ENCODE peak calls at places on chromosome 13, in nine cellular contexts. H is choroid plexus epithelial cell, W is breast epithelium, A is AG10803, Z is body of pancreas, D is psoas muscle, T is GM12878, N is tibial nerve, Y is AG04449. B is an unnamed sample.
A peak's percentile ranks its signal among the peaks of the same experiment; 100 is the strongest.

GRCh38 chr13:75919660-75920199 is 283.6 kb downstream of the LMO7 start:
- DNase-seq in A (no peak), Z (no peak), T (no peak), H (no peak), Y (no peak), D (no peak), N (no peak), W (no peak), B (no peak)

GRCh38 chr13:109500146-109500773 is 286.1 kb downstream of the IRS2 start:
- DNase-seq in A (no peak), Y (no peak), D (no peak), N (no peak), T (no peak), Z (no peak), W (no peak), H (peak; percentile 59), B (no peak)

GRCh38 chr13:30341815-30342570 is 34.6 kb upstream of the KATNAL1 start:
- DNase-seq in Y (peak; percentile 72), A (peak; percentile 94), T (no peak), H (peak; percentile 93), W (peak; percentile 93), Z (peak; percentile 75), N (peak; percentile 70), D (peak; percentile 90), B (peak; percentile 60)

GRCh38 chr13:23352161-23352560 is 81.3 kb downstream of the SACS start:
- DNase-seq in H (no peak), W (no peak), Y (no peak), A (no peak), Z (no peak), D (no peak), T (no peak), N (no peak), B (no peak)

GRCh38 chr13:20359335-20359734 is 127.2 kb upstream of the GJB6 start:
- DNase-seq in N (no peak), H (peak; percentile 95), D (no peak), W (no peak), T (no peak), A (peak; percentile 95), Y (peak; percentile 96), Z (no peak), B (peak; percentile 75)

GRCh38 chr13:45303866-45304265 is 37.1 kb downstream of the TPT1 start:
- DNase-seq in A (no peak), Z (no peak), N (no peak), H (no peak), T (no peak), W (no peak), Y (no peak), D (no peak), B (no peak)

GRCh38 chr13:30181856-30182651 is 125.3 kb downstream of the KATNAL1 start:
- DNase-seq in A (no peak), T (no peak), N (no peak), W (no peak), Z (no peak), H (no peak), Y (no peak), D (no peak), B (no peak)

GRCh38 chr13:26052136-26052736 is 420 bp upstream of the SHISA2 start:
- DNase-seq in H (no peak), T (no peak), D (no peak), W (no peak), Z (no peak), A (no peak), Y (no peak), N (no peak), B (no peak)

GRCh38 chr13:101127741-101128353 is 288.5 kb downstream of the NALCN start:
- DNase-seq in Z (peak; percentile 20), N (no peak), A (peak; percentile 41), D (no peak), H (peak; percentile 73), T (no peak), Y (no peak), W (no peak), B (no peak)

GRCh38 chr13:76349700-76350099 is 536.5 kb downstream of the KCTD12 start:
- DNase-seq in W (no peak), Z (no peak), H (peak; percentile 49), Y (no peak), T (no peak), N (no peak), D (no peak), A (no peak), B (peak; percentile 68)

GRCh38 chr13:20776751-20777150 is 3.0 kb upstream of the EEF1AKMT1 start:
- DNase-seq in N (no peak), H (no peak), D (no peak), Y (no peak), T (no peak), W (no peak), Z (no peak), A (no peak), B (no peak)

GRCh38 chr13:44402902-44403719 is 29.5 kb downstream of the SERP2 start:
- DNase-seq in D (no peak), Y (no peak), H (no peak), Z (peak; percentile 33), A (no peak), T (no peak), N (no peak), W (peak; percentile 87), B (no peak)

GRCh38 chr13:92044351-92044750 is 645.9 kb downstream of the GPC5 start:
- DNase-seq in N (no peak), H (no peak), D (no peak), Y (no peak), Z (no peak), T (no peak), A (no peak), W (no peak), B (no peak)

GRCh38 chr13:25196971-25197370 is 24.9 kb upstream of the AMER2 start:
- DNase-seq in N (no peak), H (no peak), D (no peak), A (no peak), Z (no peak), Y (no peak), T (no peak), W (no peak), B (no peak)

GRCh38 chr13:50060718-50061117 is 45.5 kb downstream of the KCNRG start:
- DNase-seq in H (no peak), W (no peak), T (no peak), Y (no peak), Z (no peak), A (no peak), D (no peak), N (no peak), B (no peak)

GRCh38 chr13:106493569-106493968 is 41.9 kb downstream of the EFNB2 start:
- DNase-seq in N (no peak), Y (no peak), D (peak; percentile 53), A (no peak), H (no peak), Z (no peak), T (peak; percentile 52), W (no peak), B (no peak)

GRCh38 chr13:30196025-30196424 is 111.3 kb downstream of the KATNAL1 start:
- DNase-seq in Y (no peak), N (no peak), H (peak; percentile 83), W (no peak), T (no peak), D (no peak), Z (no peak), A (no peak), B (no peak)

GRCh38 chr13:74132768-74133656 is 1.2 kb downstream of the KLF12 start:
- DNase-seq in Y (no peak), Z (no peak), H (peak; percentile 68), W (no peak), T (no peak), N (no peak), D (peak; percentile 60), A (peak; percentile 45), B (no peak)

GRCh38 chr13:51797664-51798488 is 6.1 kb downstream of the DHRS12 start:
- DNase-seq in D (no peak), Y (no peak), T (no peak), N (no peak), A (peak; percentile 46), H (peak; percentile 80), W (peak; percentile 80), Z (peak; percentile 90), B (no peak)

GRCh38 chr13:112587767-112588489 is at the start of gene TUBGCP3:
- DNase-seq in A (peak; percentile 81), H (peak; percentile 83), N (peak; percentile 58), Y (no peak), Z (peak; percentile 87), T (no peak), W (peak; percentile 53), D (peak; percentile 92), B (peak; percentile 34)
- TF ChIP-seq CTCF in A (no peak), H (no peak), N (peak; percentile 66), Y (no peak), Z (no peak), T (no peak), W (peak; percentile 37), D (no peak), B (no peak)

DNA sequence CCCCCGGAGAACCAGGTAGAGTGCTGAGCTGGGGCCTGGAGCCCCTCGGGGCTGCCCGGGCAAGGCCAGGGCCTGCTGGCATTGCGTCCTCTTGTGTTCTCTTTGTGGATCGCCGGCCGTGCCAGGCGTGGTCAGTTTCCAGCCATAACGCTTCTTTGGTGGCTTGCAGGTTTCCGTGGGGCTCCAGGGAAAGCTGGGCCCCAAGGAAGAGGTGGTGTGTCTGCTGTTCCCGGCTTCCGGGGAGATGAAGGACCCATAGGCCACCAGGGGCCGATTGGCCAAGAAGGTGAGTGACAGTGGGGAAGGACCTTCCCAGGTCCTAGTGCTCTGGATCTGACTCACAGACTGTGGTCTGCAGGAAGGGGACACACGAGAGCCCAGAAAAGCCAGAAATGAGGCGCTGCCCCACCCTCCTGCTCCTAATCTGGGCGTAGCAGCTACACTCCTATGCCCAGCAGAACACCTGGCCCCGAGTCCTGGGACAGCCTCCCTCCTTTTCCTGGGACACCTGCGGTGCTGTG is 57.5 kb downstream of the RAB20 start:
- DNase-seq in N (no peak), T (no peak), H (no peak), Y (no peak), D (no peak), A (no peak), Z (no peak), W (no peak), B (no peak)
- H3K4me3 ChIP-seq in N (no peak overlapping the region), T (no peak overlapping the region), H (no peak overlapping the region), Y (no peak overlapping the region), D (no peak overlapping the region), A (no peak overlapping the region), Z (no peak overlapping the region), W (no peak overlapping the region), B (no peak overlapping the region)

GRCh38 chr13:96500953-96501352 is 411.0 kb downstream of the HS6ST3 start:
- DNase-seq in T (no peak), Z (no peak), W (no peak), Y (no peak), D (no peak), A (no peak), N (no peak), H (no peak), B (no peak)
- TF ChIP-seq CTCF in T (no peak), Z (no peak), W (no peak), Y (no peak), D (no peak), A (no peak), N (no peak), H (no peak), B (no peak)

DNA sequence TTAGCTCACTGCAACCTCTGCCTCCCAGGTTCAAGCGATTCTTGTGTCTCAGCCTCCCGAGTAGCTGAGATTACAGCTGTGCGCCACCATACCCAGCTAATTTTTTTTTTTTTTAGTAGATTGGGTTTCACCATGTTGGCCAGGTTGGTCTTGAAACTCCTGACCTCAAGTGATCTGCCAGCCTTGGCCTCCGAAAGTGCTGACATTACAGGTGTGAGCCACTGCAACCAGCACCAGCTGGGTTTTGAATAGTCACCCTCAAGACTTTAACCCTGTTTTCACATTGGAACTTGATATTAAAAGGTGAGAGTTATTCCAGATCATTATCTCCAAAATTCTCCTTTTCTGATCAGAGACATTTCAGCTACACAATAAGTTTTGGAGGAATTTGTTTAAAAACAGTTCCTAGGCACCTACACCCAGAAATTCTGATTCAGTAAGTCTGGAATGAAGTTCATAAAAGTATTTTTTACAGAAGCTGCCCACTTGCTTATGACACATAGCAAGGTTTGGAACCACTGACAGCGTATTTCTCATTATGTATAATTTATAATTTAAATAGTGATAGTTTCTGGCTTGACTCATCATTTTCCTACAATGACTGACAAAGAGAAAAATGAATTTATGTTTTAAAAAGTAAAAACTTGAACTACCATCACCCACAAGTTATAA is 417.3 kb downstream of the DIAPH3 start:
- DNase-seq in N (no peak), T (no peak), H (peak; percentile 54), A (peak; percentile 77), Z (no peak), D (no peak), Y (peak; percentile 23), W (no peak), B (no peak)
- H3K4me3 ChIP-seq in N (no peak overlapping the region), T (no peak overlapping the region), H (no peak overlapping the region), A (no peak overlapping the region), Z (no peak overlapping the region), D (no peak overlapping the region), Y (no peak overlapping the region), W (no peak overlapping the region), B (no peak overlapping the region)